ENCODE peak calls at places on chromosomes 2 and 18, in eight cellular contexts. X is prostate gland, V is thyroid gland, S is GM12878, W is ovary, U is body of pancreas, K is sigmoid colon, Q is heart left ventricle. R is an unnamed sample.

GRCh38 chr2:99032786-99033185 is 96.8 kb upstream of the CRACDL start:
- DNase-seq in X (no peak), V (no peak), S (no peak), W (no peak), U (no peak), K (no peak), Q (no peak), R (no peak)

GRCh38 chr2:174145827-174146226 is 102.5 kb downstream of the OLA1 start:
- DNase-seq in X (no peak), V (no peak), S (no peak), W (no peak), U (no peak), K (no peak), Q (no peak), R (no peak)

GRCh38 chr2:175648577-175649063 is 353.4 kb downstream of the LNPK start:
- DNase-seq in X (no peak), V (no peak), S (no peak), W (no peak), U (no peak), K (no peak), Q (no peak), R (no peak)

GRCh38 chr18:72208920-72209676 is 335.0 kb downstream of the CBLN2 start:
- DNase-seq in X (no peak), V (no peak), S (no peak), W (no peak), U (no peak), K (no peak), Q (no peak), R (peak; percentile 66)

GRCh38 chr2:173076557-173077345 is 1.1 kb downstream of the MAP3K20 start:
- DNase-seq in X (peak; percentile 38), V (peak; percentile 41), S (peak; percentile 20), W (peak; percentile 70), U (peak; percentile 40), K (peak; percentile 74), Q (peak; percentile 47), R (peak; percentile 87)

GRCh38 chr2:204850576-204850975 is 305.3 kb downstream of the PARD3B start:
- DNase-seq in X (no peak), V (no peak), S (no peak), W (no peak), U (no peak), K (no peak), Q (no peak), R (no peak)

GRCh38 chr2:164661349-164661748 is 40.1 kb upstream of the GRB14 start:
- DNase-seq in X (no peak), V (no peak), S (no peak), W (no peak), U (no peak), K (no peak), Q (no peak), R (no peak)

GRCh38 chr2:168149431-168149830 is 98.0 kb downstream of the STK39 start:
- DNase-seq in X (no peak), V (no peak), S (no peak), W (no peak), U (no peak), K (no peak), Q (no peak), R (no peak)

GRCh38 chr2:101306410-101306809 is 2.1 kb downstream of the RNF149 start:
- DNase-seq in X (no peak), V (no peak), S (no peak), W (no peak), U (peak; percentile 50), K (no peak), Q (no peak), R (no peak)

GRCh38 chr2:237262838-237263771 is 150.9 kb downstream of the COL6A3 start:
- DNase-seq in X (no peak), V (no peak), S (no peak), W (no peak), U (no peak), K (no peak), Q (no peak), R (no peak)

GRCh38 chr2:12717191-12717987 is 653 bp downstream of the TRIB2 start:
- DNase-seq in X (peak; percentile 54), V (peak; percentile 60), S (no peak), W (peak; percentile 72), U (peak; percentile 64), K (peak; percentile 79), Q (peak; percentile 61), R (peak; percentile 92)

GRCh38 chr2:108988796-108989713 is at the start of gene EDAR:
- DNase-seq in X (peak; percentile 66), V (peak; percentile 62), S (no peak), W (no peak), U (peak; percentile 50), K (no peak), Q (peak; percentile 17), R (no peak)
- H3K27me3 ChIP-seq in X (no peaks in the 10 kb centered on the region), V (no peaks in the 10 kb centered on the region), S (peaks cover 1% of the 10 kb centered on the region), W (no peaks in the 10 kb centered on the region), U (no peaks in the 10 kb centered on the region), K (peaks cover 3% of the 10 kb centered on the region), Q (no peaks in the 10 kb centered on the region), R (peaks cover 16% of the 10 kb centered on the region)

GRCh38 chr2:36385603-36386002 is 30.0 kb downstream of the CRIM1 start:
- DNase-seq in X (no peak), V (no peak), S (no peak), W (no peak), U (no peak), K (no peak), Q (no peak), R (no peak)
- TF ChIP-seq POLR2A in X (no peak), V (no peak), S (no peak), W (no peak), U (no peak), K (no peak), Q (no peak), R (no peak)

DNA sequence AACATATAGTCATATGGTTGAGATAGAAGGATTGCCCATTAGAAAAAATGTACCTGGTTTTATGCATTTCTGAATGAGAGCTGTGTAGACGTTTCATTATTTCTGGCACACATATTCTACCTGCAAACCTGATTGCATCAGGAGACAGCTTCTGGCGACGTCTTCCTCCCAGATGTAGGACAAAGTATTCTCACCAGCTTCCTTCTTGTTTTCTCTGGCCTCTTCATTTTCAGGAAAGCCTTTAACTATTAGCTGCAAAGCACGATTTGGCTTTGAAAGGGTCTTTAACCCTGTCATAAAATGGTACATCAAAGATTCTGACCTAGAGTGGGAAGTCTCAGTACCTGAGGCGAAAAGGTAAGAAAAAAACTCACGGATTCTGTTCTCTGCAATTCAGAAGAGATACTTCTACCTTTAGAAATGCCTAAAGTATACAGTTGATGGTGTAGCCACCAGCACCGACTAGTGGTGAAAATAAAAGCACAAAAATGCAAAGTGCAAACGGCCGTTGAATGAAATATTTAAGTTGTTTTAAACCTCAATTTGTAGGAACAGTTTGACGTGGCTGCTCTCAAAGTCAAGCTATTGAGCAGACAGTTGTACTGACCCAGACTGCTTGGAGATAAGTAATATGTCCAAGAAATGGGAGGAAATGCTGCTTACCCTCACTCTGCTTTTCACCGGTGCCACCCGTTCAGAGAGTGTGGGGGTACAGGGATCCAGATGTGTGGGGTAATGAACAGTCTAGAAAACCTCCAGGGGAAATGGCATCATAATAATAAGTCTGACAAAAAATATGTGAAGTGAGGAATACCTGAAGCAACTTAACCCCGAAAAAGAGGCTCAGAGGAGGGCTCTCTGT is 20.2 kb downstream of the IL18RAP start:
- DNase-seq in X (peak; percentile 28), V (peak; percentile 28), S (no peak), W (no peak), U (no peak), K (no peak), Q (no peak), R (no peak)
- H3K4me3 ChIP-seq in X (no peak overlapping the region), V (no peak overlapping the region), S (no peak overlapping the region), W (no peak overlapping the region), U (no peak overlapping the region), K (no peak overlapping the region), Q (no peak overlapping the region), R (no peak overlapping the region)

DNA sequence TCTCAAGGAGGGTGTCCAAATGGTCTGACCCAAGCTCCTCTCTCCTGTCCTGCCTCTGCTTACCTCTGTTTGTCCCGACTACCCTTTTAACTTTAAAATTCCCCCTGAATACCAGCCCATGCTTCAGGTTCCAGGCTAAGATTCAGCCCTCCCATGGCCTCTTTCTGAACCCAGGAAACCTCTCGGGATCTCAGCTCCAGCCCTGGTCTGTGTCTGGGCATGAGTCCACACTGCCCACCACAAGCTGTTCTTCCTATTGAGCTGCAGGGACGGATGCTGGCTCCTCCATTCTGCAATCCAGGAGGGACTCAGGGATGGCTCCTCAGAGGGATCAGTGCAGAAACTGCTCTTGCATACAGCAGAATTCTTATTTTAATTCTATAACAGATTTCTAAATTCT is 78.9 kb downstream of the MYT1L start:
- DNase-seq in X (no peak), V (no peak), S (no peak), W (no peak), U (no peak), K (no peak), Q (no peak), R (no peak)
- H3K27me3 ChIP-seq in X (no peaks in the 10 kb centered on the region), V (no peaks in the 10 kb centered on the region), S (no peaks in the 10 kb centered on the region), W (no peaks in the 10 kb centered on the region), U (no peaks in the 10 kb centered on the region), K (no peaks in the 10 kb centered on the region), Q (no peaks in the 10 kb centered on the region), R (no peaks in the 10 kb centered on the region)

GRCh38 chr2:181660181-181660580 is 3.3 kb upstream of the CERKL start:
- DNase-seq in X (no peak), V (no peak), S (no peak), W (no peak), U (no peak), K (no peak), Q (no peak), R (no peak)

GRCh38 chr2:181657379-181657778 is 474 bp upstream of the CERKL start:
- DNase-seq in X (no peak), V (no peak), S (no peak), W (no peak), U (no peak), K (no peak), Q (no peak), R (no peak)

GRCh38 chr2:181655519-181655918 is 1.4 kb downstream of the CERKL start:
- DNase-seq in X (no peak), V (no peak), S (no peak), W (no peak), U (no peak), K (no peak), Q (no peak), R (no peak)

GRCh38 chr2:181658444-181658843 is 1.5 kb upstream of the CERKL start:
- DNase-seq in X (no peak), V (no peak), S (no peak), W (no peak), U (no peak), K (no peak), Q (no peak), R (no peak)

GRCh38 chr2:181656450-181657261 is at the start of gene CERKL:
- DNase-seq in X (peak; percentile 27), V (peak; percentile 42), S (no peak), W (peak; percentile 10), U (peak; percentile 41), K (no peak), Q (peak; percentile 11), R (peak; percentile 83)
- TF ChIP-seq POLR2A in X (no peak), V (no peak), S (no peak), W (no peak), U (no peak), K (no peak), Q (no peak), R (no peak)